ENCODE peak calls at places on chromosomes 5 and 9, in five cellular contexts. F is IMR-90, J is cardiac fibroblast, O is fibroblast of pulmonary artery, X is ovary. I is an unnamed sample.

GRCh38 chr9:73073337-73074175 is 78.1 kb upstream of the ANXA1 start:
- DNase-seq in J (peak; percentile 25), F (no peak), X (no peak), O (no peak), I (no peak)

GRCh38 chr5:116614603-116614920 is 39.9 kb upstream of the SEMA6A start:
- DNase-seq in J (no peak), X (no peak), F (no peak), O (no peak), I (no peak)

GRCh38 chr5:136080483-136081180 is 51.8 kb downstream of the TGFBI start:
- DNase-seq in X (peak; percentile 84), O (peak; percentile 90), J (peak; percentile 98), F (peak; percentile 94), I (peak; percentile 91)

GRCh38 chr5:124860271-124860670 is 113.8 kb upstream of the ZNF608 start:
- DNase-seq in X (no peak), J (no peak), O (no peak), F (peak; percentile 16), I (no peak)

GRCh38 chr5:172768573-172769323 is 2.2 kb downstream of the DUSP1 start:
- DNase-seq in X (peak; percentile 51), F (peak; percentile 72), J (peak; percentile 77), O (peak; percentile 79), I (no peak)

GRCh38 chr5:168776023-168776422 is 196.9 kb upstream of the PANK3 start:
- DNase-seq in F (no peak), O (no peak), X (no peak), J (no peak), I (no peak)

GRCh38 chr9:35958104-35958825 is at the start of gene OR2S2:
- DNase-seq in F (peak; percentile 26), X (no peak), O (peak; percentile 37), J (no peak), I (no peak)

GRCh38 chr5:34957857-34958690 is 28.7 kb downstream of the DNAJC21 start:
- DNase-seq in X (no peak), F (peak; percentile 36), J (peak; percentile 59), O (peak; percentile 52), I (no peak)

GRCh38 chr9:137127301-137128157 is 11.4 kb upstream of the GRIN1 start:
- DNase-seq in X (no peak), F (no peak), O (peak; percentile 24), J (peak; percentile 38), I (no peak)

GRCh38 chr5:135010502-135011354 is 23.3 kb downstream of the PITX1 start:
- DNase-seq in X (no peak), J (no peak), F (peak; percentile 27), O (no peak), I (no peak)

GRCh38 chr9:100222674-100223073 is 123.6 kb downstream of the INVS start:
- DNase-seq in O (peak; percentile 62), J (peak; percentile 64), F (peak; percentile 53), X (no peak), I (no peak)

GRCh38 chr5:157069949-157070348 is 11.0 kb upstream of the HAVCR1 start:
- DNase-seq in F (no peak), O (no peak), J (no peak), X (no peak), I (no peak)

GRCh38 chr9:84697494-84698114 is 28.1 kb downstream of the NTRK2 start:
- DNase-seq in F (peak; percentile 6), X (peak; percentile 65), J (peak; percentile 51), O (peak; percentile 58), I (no peak)

GRCh38 chr9:79289856-79290255 is 281.9 kb upstream of the TLE4 start:
- DNase-seq in O (no peak), F (peak; percentile 6), J (no peak), X (no peak), I (no peak)

GRCh38 chr5:39977231-39977630 is 552.5 kb upstream of the DAB2 start:
- DNase-seq in J (no peak), X (no peak), O (peak; percentile 8), F (no peak), I (no peak)

GRCh38 chr9:95087659-95088242 is 229.8 kb downstream of the FANCC start:
- DNase-seq in X (no peak), F (no peak), J (no peak), O (no peak), I (no peak)

GRCh38 chr9:126617740-126618133 is 4.0 kb downstream of the LMX1B start:
- DNase-seq in X (no peak), J (no peak), F (no peak), O (no peak), I (no peak)

GRCh38 chr5:166602271-166602670 is 1689.2 kb upstream of the WWC1 start:
- DNase-seq in J (no peak), F (no peak), O (peak; percentile 18), X (no peak), I (no peak)

GRCh38 chr5:77438057-77438456 is 54.1 kb downstream of the WDR41 start:
- DNase-seq in F (no peak), O (no peak), J (no peak), X (no peak), I (no peak)

GRCh38 chr9:134413890-134414731 is 87.9 kb downstream of the RXRA start:
- DNase-seq in F (peak; percentile 89), J (peak; percentile 86), O (peak; percentile 81), X (peak; percentile 59), I (peak; percentile 60)

GRCh38 chr9:35364817-35365585 is 124.9 kb upstream of the RUSC2 start:
- DNase-seq in J (no peak), F (no peak), X (no peak), O (peak; percentile 4), I (no peak)

GRCh38 chr5:127909078-127909477 is 174.5 kb upstream of the SLC12A2 start:
- DNase-seq in X (no peak), O (peak; percentile 75), F (peak; percentile 55), J (peak; percentile 78), I (no peak)

GRCh38 chr5:52787600-52788504 is at the start of the genes ITGA1 and PELO:
- DNase-seq in F (peak; percentile 81), J (peak; percentile 84), X (peak; percentile 74), O (peak; percentile 91), I (peak; percentile 59)

GRCh38 chr9:3746296-3747275 is 220.8 kb upstream of the RFX3 start:
- DNase-seq in X (no peak), O (peak; percentile 69), J (peak; percentile 91), F (peak; percentile 89), I (peak; percentile 41)

GRCh38 chr9:22240619-22241018 is 206.0 kb upstream of the DMRTA1 start:
- DNase-seq in J (peak; percentile 78), X (no peak), F (peak; percentile 73), O (peak; percentile 64), I (no peak)

GRCh38 chr9:134630861-134631260 is 10.7 kb upstream of the COL5A1 start:
- DNase-seq in O (no peak), J (no peak), F (no peak), X (no peak), I (no peak)

GRCh38 chr9:127013597-127013996 is 99.0 kb downstream of the RALGPS1 start:
- DNase-seq in X (no peak), J (no peak), O (no peak), F (no peak), I (no peak)

GRCh38 chr9:134324359-134325095 is 1.7 kb upstream of the RXRA start:
- DNase-seq in F (peak; percentile 35), J (peak; percentile 74), X (no peak), O (no peak), I (no peak)

GRCh38 chr9:136355616-136356557 is 7.7 kb downstream of the DNLZ start:
- DNase-seq in F (no peak), X (no peak), O (no peak), J (no peak), I (no peak)

GRCh38 chr9:77017505-77017894 is 2.0 kb upstream of the FOXB2 start:
- DNase-seq in J (no peak), O (no peak), F (no peak), X (no peak), I (no peak)

GRCh38 chr9:77019810-77020437 is 469 bp downstream of the FOXB2 start:
- DNase-seq in J (no peak), X (no peak), F (no peak), O (no peak), I (no peak)

GRCh38 chr9:77019010-77019809 is at the start of gene FOXB2:
- DNase-seq in X (no peak), J (no peak), O (no peak), F (no peak), I (no peak)

GRCh38 chr9:77016526-77017504 is 2.6 kb upstream of the FOXB2 start:
- DNase-seq in J (peak; percentile 23), F (no peak), X (no peak), O (no peak), I (no peak)

GRCh38 chr9:77018058-77019009 is 1.1 kb upstream of the FOXB2 start:
- DNase-seq in O (no peak), X (no peak), F (no peak), J (no peak), I (no peak)
- H3K4me3 ChIP-seq in O (no peak overlapping the region), X (no peak overlapping the region), F (no peak overlapping the region), J (no peak overlapping the region), I (no peak overlapping the region)

DNA sequence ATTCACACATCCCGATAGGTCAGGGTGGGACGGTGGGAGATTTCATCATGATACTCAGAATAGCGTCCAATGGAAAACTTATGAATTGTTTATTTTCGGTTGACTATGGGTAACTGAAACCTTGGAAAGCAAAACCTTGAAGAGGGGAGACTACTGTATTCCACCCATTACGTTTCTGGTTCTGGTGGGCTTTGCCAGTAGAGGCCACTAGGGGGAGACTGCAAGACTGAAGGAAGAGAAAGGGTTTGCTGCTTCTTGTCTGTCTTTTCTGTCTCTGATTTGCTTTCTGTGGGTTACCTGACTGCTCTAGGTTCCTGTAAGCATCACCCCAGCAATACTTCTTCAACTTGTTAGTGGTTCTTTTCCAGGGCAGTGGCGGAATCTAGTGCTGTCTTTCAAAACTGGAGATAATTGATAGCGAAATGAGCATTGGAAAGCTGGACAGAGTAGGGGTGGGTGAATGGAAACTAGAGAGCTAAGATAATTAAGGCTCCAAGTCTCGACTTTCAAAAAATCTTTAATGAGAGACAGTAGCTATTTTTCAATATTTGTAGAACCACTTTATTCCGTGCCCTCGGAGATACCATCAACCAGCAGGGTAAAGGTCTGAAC is 27.0 kb downstream of the GRIN3A start:
- DNase-seq in O (no peak), J (peak; percentile 13), X (no peak), F (no peak), I (no peak)
- TF ChIP-seq CTCF in O (peak; percentile 46), J (peak; percentile 54), X (no peak), F (peak; percentile 45), I (peak; percentile 60)

DNA sequence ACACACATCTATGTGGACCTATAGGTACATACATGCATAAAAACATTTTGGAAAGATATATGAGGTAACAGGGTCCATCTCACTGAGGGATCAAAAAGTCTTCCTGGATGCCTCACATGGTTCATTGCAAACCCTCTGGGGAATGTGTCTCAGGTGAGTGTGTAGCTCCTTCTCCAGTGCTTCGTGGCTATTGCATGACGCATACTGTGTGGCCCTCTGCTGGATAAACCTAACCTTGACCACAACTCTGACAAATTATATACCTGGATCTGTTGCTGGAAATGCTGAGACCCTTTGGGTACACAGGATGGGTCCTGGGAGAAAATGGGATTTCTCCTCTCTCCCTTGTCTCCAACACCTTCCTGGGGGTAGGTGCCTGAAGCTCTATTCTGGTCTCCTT is 91.9 kb downstream of the JAKMIP2 start:
- DNase-seq in J (no peak), O (no peak), X (no peak), F (peak; percentile 1), I (no peak)
- H3K4me3 ChIP-seq in J (no peak overlapping the region), O (no peak overlapping the region), X (no peak overlapping the region), F (no peak overlapping the region), I (no peak overlapping the region)

GRCh38 chr5:139038618-139039305 is 159.4 kb downstream of the SIL1 start:
- DNase-seq in O (no peak), F (no peak), J (no peak), X (no peak), I (no peak)

GRCh38 chr5:139037732-139038131 is 160.4 kb downstream of the SIL1 start:
- DNase-seq in F (peak; percentile 11), J (peak; percentile 10), O (no peak), X (no peak), I (no peak)

GRCh38 chr5:139046551-139046950 is 151.6 kb downstream of the SIL1 start:
- DNase-seq in J (no peak), F (peak; percentile 15), O (peak; percentile 14), X (no peak), I (no peak)

GRCh38 chr5:139043127-139043905 is 154.9 kb downstream of the SIL1 start:
- DNase-seq in J (no peak), O (peak; percentile 35), F (peak; percentile 33), X (no peak), I (no peak)
- TF ChIP-seq CTCF in J (no peak), O (no peak), F (no peak), X (no peak), I (no peak)